ENCODE peak calls at places on chromosomes 6 and 20, in eight cellular contexts. O, Z, W, L, F, E, H and M are unnamed samples.

GRCh38 chr6:138428943-138429616 is 25.1 kb downstream of the HEBP2 start:
- DNase-seq in Z (no peak), O (no peak), H (peak; percentile 72), W (no peak), L (peak; percentile 82), E (no peak), F (peak; percentile 78), M (no peak)

GRCh38 chr6:165096868-165097267 is 212.5 kb downstream of the C6orf118 start:
- DNase-seq in Z (no peak), H (no peak), W (no peak), O (no peak), L (peak; percentile 1), E (no peak), F (no peak), M (no peak)

GRCh38 chr6:31332637-31333602 is 24.1 kb downstream of the HLA-B start:
- DNase-seq in O (no peak), F (no peak), L (no peak), E (no peak), Z (no peak), W (no peak), H (no peak), M (no peak)

GRCh38 chr6:132357120-132357519 is 44.2 kb downstream of the MOXD1 start:
- DNase-seq in Z (no peak), F (no peak), O (no peak), H (peak; percentile 47), L (peak; percentile 75), E (no peak), W (peak; percentile 11), M (no peak)

GRCh38 chr20:47529840-47530239 is 28.2 kb downstream of the NCOA3 start:
- DNase-seq in W (peak; percentile 12), O (no peak), E (no peak), L (no peak), Z (no peak), F (no peak), H (peak; percentile 19), M (no peak)

GRCh38 chr6:105596284-105596755 is 193.4 kb upstream of the PREP start:
- DNase-seq in O (no peak), L (peak; percentile 97), W (peak; percentile 84), H (peak; percentile 98), E (no peak), F (no peak), Z (no peak), M (peak; percentile 38)

GRCh38 chr6:153059757-153060156 is 57.2 kb upstream of the MTRF1L start:
- DNase-seq in O (no peak), F (no peak), L (no peak), E (no peak), W (no peak), H (no peak), Z (no peak), M (no peak)

GRCh38 chr6:87572031-87572430 is 17.8 kb downstream of the RARS2 start:
- DNase-seq in F (no peak), Z (no peak), O (no peak), H (no peak), E (no peak), L (peak; percentile 15), W (no peak), M (no peak)

GRCh38 chr6:89843070-89843469 is 13.4 kb downstream of the CASP8AP2 start:
- DNase-seq in F (no peak), H (peak; percentile 55), W (no peak), L (peak; percentile 31), Z (no peak), O (no peak), E (no peak), M (no peak)

GRCh38 chr6:41257369-41258195 is 28.9 kb downstream of the TREM1 start:
- DNase-seq in F (no peak), O (peak; percentile 69), L (peak; percentile 57), Z (no peak), E (no peak), H (peak; percentile 77), W (peak; percentile 46), M (peak; percentile 53)

GRCh38 chr6:16437095-16437494 is 198.7 kb downstream of the GMPR start:
- DNase-seq in H (no peak), E (no peak), O (no peak), W (no peak), F (no peak), Z (no peak), L (no peak), M (no peak)

GRCh38 chr6:81795890-81796289 is 43.4 kb upstream of the TENT5A start:
- DNase-seq in Z (no peak), E (no peak), O (no peak), W (no peak), H (no peak), L (no peak), F (no peak), M (no peak)

GRCh38 chr20:52190437-52191131 is 995 bp downstream of the ZFP64 start:
- DNase-seq in O (peak; percentile 32), H (peak; percentile 30), E (no peak), L (peak; percentile 48), Z (peak; percentile 19), W (no peak), F (peak; percentile 68), M (peak; percentile 61)

GRCh38 chr6:21895591-21895990 is 302.0 kb downstream of the SOX4 start:
- DNase-seq in E (no peak), L (no peak), W (no peak), O (no peak), F (no peak), H (no peak), Z (no peak), M (no peak)

GRCh38 chr20:25686081-25687077 is 10.3 kb downstream of the ZNF337 start:
- DNase-seq in F (no peak), L (no peak), W (no peak), E (no peak), Z (no peak), H (no peak), O (no peak), M (no peak)
- TF ChIP-seq CTCF in F (no peak), L (no peak), W (no peak), E (no peak), Z (no peak), H (no peak), O (no peak), M (no peak)

GRCh38 chr6:37565267-37566208 is 65.8 kb upstream of the CCDC167 start:
- DNase-seq in Z (no peak), F (no peak), L (no peak), H (no peak), O (no peak), E (no peak), W (no peak), M (no peak)
- TF ChIP-seq CTCF in Z (no peak), F (peak; percentile 32), L (no peak), H (no peak), O (no peak), E (no peak), W (no peak), M (no peak)

GRCh38 chr20:48630342-48631075 is 197.3 kb downstream of the PREX1 start:
- DNase-seq in L (no peak), H (no peak), F (no peak), E (no peak), O (no peak), Z (no peak), W (no peak), M (no peak)
- TF ChIP-seq CTCF in L (no peak), H (no peak), F (no peak), E (no peak), O (no peak), Z (no peak), W (no peak), M (no peak)

GRCh38 chr20:36270744-36271638 is 34.7 kb downstream of the AAR2 start:
- DNase-seq in H (no peak), W (no peak), L (no peak), F (no peak), O (no peak), Z (no peak), E (no peak), M (no peak)

GRCh38 chr20:36269507-36269906 is 33.2 kb downstream of the AAR2 start:
- DNase-seq in O (no peak), H (no peak), Z (no peak), W (no peak), L (no peak), F (no peak), E (no peak), M (no peak)

GRCh38 chr20:36266189-36266588 is 29.9 kb downstream of the AAR2 start:
- DNase-seq in F (no peak), H (no peak), L (no peak), E (no peak), Z (no peak), O (no peak), W (no peak), M (no peak)

GRCh38 chr20:36268501-36269342 is 32.4 kb downstream of the AAR2 start:
- DNase-seq in E (no peak), O (no peak), L (no peak), F (no peak), H (no peak), W (no peak), Z (no peak), M (no peak)

GRCh38 chr20:36267605-36268500 is 31.6 kb downstream of the AAR2 start:
- DNase-seq in H (no peak), F (no peak), O (no peak), E (no peak), W (no peak), Z (no peak), L (no peak), M (no peak)
- TF ChIP-seq CTCF in H (no peak), F (no peak), O (no peak), E (no peak), W (no peak), Z (no peak), L (no peak), M (no peak)